ENCODE peak calls at places on chromosomes 13 and 19, in six cellular contexts. D, G, E, Z, S and I are unnamed samples.

GRCh38 chr13:60066206-60066605 is 97.5 kb downstream of the DIAPH3 start:
- DNase-seq in D (no peak), G (no peak), E (no peak), Z (no peak), S (no peak), I (no peak)

GRCh38 chr19:54206030-54206830 is 5.6 kb downstream of the RPS9 start:
- DNase-seq in D (no peak), G (no peak), E (no peak), Z (no peak), S (no peak), I (no peak)

GRCh38 chr19:44582581-44583265 is 30.6 kb upstream of the IGSF23 start:
- DNase-seq in D (no peak), G (no peak), E (no peak), Z (no peak), S (no peak), I (no peak)

GRCh38 chr13:113153810-113154748 is 4.4 kb upstream of the PROZ start:
- DNase-seq in D (peak), G (peak), E (peak), Z (peak), S (peak), I (no peak)

GRCh38 chr19:39032164-39032918 is at the start of gene FBXO27:
- DNase-seq in D (peak), G (no peak), E (peak), Z (no peak), S (no peak), I (no peak)

GRCh38 chr19:52673014-52673413 is 34.9 kb upstream of the ZNF83 start:
- DNase-seq in D (no peak), G (no peak), E (peak), Z (no peak), S (peak), I (no peak)

GRCh38 chr13:43464578-43465264 is 322.1 kb downstream of the ENOX1 start:
- DNase-seq in D (no peak), G (no peak), E (no peak), Z (no peak), S (no peak), I (no peak)

GRCh38 chr13:34044660-34045080 is 226.7 kb downstream of the RFC3 start:
- DNase-seq in D (no peak), G (peak), E (peak), Z (peak), S (peak), I (peak)

GRCh38 chr19:45404557-45405434 is at the start of gene PPP1R13L:
- DNase-seq in D (peak), G (peak), E (peak), Z (peak), S (peak), I (peak)

GRCh38 chr13:66618702-66619101 is 611.4 kb downstream of the PCDH9 start:
- DNase-seq in D (no peak), G (peak), E (peak), Z (peak), S (peak), I (no peak)

GRCh38 chr13:33256148-33256547 is 29.4 kb downstream of the STARD13 start:
- DNase-seq in D (no peak), G (no peak), E (no peak), Z (no peak), S (no peak), I (no peak)

GRCh38 chr13:104592127-104592526 is 1525.9 kb upstream of the SLC10A2 start:
- DNase-seq in D (no peak), G (peak), E (peak), Z (peak), S (peak), I (no peak)

GRCh38 chr13:114099191-114099590 is 33.2 kb downstream of the RASA3 start:
- DNase-seq in D (peak), G (peak), E (peak), Z (peak), S (peak), I (no peak)

GRCh38 chr19:39351537-39352037 is 9.4 kb downstream of the SAMD4B start:
- DNase-seq in D (no peak), G (no peak), E (no peak), Z (no peak), S (peak), I (no peak)

GRCh38 chr19:7942981-7943443 is 454 bp downstream of the TIMM44 start:
- DNase-seq in D (no peak), G (no peak), E (no peak), Z (peak), S (no peak), I (no peak)

GRCh38 chr13:110329798-110330461 is 22.8 kb downstream of the COL4A2 start:
- DNase-seq in D (no peak), G (peak), E (peak), Z (no peak), S (peak), I (no peak)

GRCh38 chr13:56332671-56333070 is 808.0 kb upstream of the PRR20A start:
- DNase-seq in D (no peak), G (no peak), E (no peak), Z (no peak), S (no peak), I (no peak)

GRCh38 chr13:56335775-56336174 is 804.9 kb upstream of the PRR20A start:
- DNase-seq in D (no peak), G (no peak), E (no peak), Z (no peak), S (no peak), I (no peak)

DNA sequence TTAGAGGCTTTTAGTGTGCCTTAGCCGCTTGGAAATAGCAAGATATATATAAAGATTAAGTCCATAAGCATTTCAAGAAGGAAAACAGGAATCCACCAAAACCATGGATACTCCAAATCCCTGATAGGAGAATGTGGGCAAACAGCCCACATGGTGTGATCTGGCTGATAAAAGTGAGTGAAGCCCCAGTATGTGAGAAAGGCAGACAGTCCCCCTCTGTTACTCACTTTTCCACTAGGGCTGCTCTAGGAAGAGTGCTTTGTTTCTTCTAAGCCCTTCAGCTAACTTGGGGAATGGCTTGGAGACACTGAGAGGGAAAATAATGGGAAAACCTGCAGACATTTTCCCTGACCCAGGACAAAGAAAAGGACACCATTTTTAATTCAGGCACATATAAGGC is 802.3 kb upstream of the PRR20A start:
- DNase-seq in D (no peak), G (no peak), E (no peak), Z (no peak), S (no peak), I (no peak)
- H2AFZ ChIP-seq in D (no peak), G (no peak), E (no peak), Z (no peak), S (no peak), I (no peak)

DNA sequence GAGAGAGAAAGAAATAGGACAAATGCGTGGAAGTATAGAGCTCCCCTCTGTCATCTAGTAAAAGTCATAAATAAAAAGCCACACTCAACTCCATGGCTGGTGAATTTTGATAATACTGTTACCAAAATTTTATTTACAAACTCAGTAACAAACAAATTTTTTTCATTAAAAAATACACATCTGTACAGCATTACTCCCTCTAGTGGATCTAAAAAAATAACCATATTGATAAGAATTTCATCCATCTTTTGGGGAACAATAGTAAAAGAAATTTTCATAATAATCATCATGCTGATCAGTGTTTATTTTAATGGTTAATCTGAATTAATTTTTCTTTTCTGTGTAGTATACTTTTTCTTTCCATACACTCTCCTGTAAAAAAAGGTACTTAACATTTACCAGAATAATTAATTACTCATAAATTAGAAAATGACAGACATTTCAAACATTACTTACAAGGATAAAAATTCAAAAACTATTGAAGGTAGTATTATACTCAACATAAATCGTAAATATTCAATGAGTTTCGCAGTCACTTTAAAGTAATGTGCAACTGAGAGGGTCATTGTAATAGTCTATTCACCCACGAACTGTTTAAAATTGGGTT is 173.5 kb upstream of the LSM14A start:
- DNase-seq in D (no peak), G (peak), E (peak), Z (no peak), S (no peak), I (no peak)
- H2AFZ ChIP-seq in D (no peak), G (no peak), E (no peak), Z (no peak), S (no peak), I (no peak)

GRCh38 chr13:107421951-107422350 is 793.4 kb downstream of the LIG4 start:
- DNase-seq in D (no peak), G (peak), E (peak), Z (no peak), S (peak), I (no peak)
- H2AFZ ChIP-seq in D (no peak), G (no peak), E (no peak), Z (no peak), S (no peak), I (no peak)

DNA sequence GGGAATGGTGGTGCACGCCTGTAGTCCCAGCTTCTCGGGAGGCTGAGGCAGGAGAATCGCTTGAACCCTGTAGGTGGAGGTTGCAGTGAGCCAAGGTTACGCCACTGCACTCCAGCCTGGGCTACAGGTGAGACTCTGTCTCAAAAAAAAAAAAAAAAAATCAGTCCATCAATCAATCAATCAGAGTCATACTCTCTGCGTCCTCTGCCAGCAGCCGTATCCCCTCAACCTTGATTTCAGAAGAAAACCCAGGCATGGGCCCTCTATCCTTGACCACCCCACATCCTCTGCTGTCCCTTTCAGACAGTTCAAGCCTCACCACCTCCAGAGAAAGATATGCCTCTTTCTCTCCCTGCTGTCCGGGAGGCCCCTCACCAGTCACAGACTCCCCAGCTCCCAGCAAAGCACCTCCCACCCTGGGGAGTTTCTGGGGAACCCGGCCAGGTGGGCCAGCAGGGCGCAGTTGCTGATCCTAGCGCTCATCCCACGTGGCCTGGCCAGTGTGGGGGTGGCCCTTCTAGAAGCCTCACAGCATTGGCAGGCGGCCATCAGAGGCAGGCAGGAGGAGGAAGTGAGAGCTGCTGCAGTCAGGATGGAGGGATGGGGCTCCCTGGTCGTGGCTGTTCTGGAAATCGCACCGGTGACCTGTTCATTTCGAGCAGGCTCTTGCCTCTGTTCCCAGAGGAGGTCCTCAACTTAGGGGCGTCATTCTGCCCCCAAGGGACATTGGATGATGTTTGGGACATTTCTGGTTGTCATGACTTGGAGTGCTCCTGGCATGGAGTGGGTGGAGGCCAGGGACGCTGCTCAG is 10.2 kb upstream of the JSRP1 start:
- DNase-seq in D (no peak), G (peak), E (peak), Z (peak), S (peak), I (no peak)
- H2AFZ ChIP-seq in D (no peak), G (peak), E (peak), Z (peak), S (peak), I (peak)

GRCh38 chr19:55216461-55217198 is 7.3 kb upstream of the PTPRH start:
- DNase-seq in D (peak), G (peak), E (peak), Z (peak), S (peak), I (peak)
- H2AFZ ChIP-seq in D (no peak), G (peak), E (peak), Z (peak), S (peak), I (no peak)

GRCh38 chr13:50116430-50116973 is 101.3 kb downstream of the KCNRG start:
- DNase-seq in D (no peak), G (no peak), E (no peak), Z (peak), S (peak), I (no peak)
- H2AFZ ChIP-seq in D (no peak), G (no peak), E (no peak), Z (no peak), S (no peak), I (no peak)

GRCh38 chr13:73259061-73259908 is 200.5 kb downstream of the KLF5 start:
- DNase-seq in D (no peak), G (peak), E (peak), Z (no peak), S (peak), I (no peak)
- H2AFZ ChIP-seq in D (no peak), G (no peak), E (no peak), Z (no peak), S (peak), I (no peak)

DNA sequence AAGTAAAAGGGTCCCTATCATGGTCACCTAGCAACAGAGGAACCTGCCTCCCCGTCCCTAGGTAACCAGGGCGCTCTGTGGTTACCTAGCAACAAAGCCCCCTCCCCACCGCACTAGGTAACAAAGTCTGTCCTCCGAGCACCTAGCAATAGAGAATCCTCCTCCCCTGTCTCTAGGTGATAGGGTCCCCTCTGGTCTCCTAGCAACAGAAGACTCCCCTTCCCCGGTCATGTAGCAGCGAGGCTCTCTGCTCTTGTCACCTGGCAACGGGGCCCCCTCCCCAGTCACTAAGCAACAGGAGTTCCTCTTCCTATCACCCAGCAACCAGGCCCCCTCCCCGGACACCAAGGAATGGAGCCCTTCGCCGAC is 307 bp downstream of the JOSD2 start:
- DNase-seq in D (no peak), G (peak), E (no peak), Z (peak), S (no peak), I (no peak)
- H2AFZ ChIP-seq in D (peak), G (peak), E (peak), Z (peak), S (peak), I (peak)

GRCh38 chr13:37947419-37948140 is 78.0 kb upstream of the TRPC4 start:
- DNase-seq in D (no peak), G (no peak), E (no peak), Z (no peak), S (no peak), I (no peak)

GRCh38 chr13:37945651-37946575 is 76.3 kb upstream of the TRPC4 start:
- DNase-seq in D (no peak), G (no peak), E (no peak), Z (no peak), S (no peak), I (no peak)

GRCh38 chr13:37942929-37943328 is 73.4 kb upstream of the TRPC4 start:
- DNase-seq in D (no peak), G (no peak), E (no peak), Z (no peak), S (no peak), I (no peak)

GRCh38 chr13:37944476-37945442 is 75.2 kb upstream of the TRPC4 start:
- DNase-seq in D (no peak), G (no peak), E (no peak), Z (no peak), S (peak), I (no peak)
- H2AFZ ChIP-seq in D (no peak), G (no peak), E (no peak), Z (peak), S (no peak), I (no peak)